ENCODE peak calls at places on chromosomes 11 and 22, in seven cellular contexts. O, K, W, A, B, J and N are unnamed samples.

GRCh38 chr11:73991471-73992006 is 8.9 kb upstream of the UCP2 start:
- DNase-seq in O (no peak), K (no peak), W (peak), A (no peak), B (no peak), J (no peak), N (no peak)

GRCh38 chr22:45678961-45679912 is 7.6 kb downstream of the ATXN10 start:
- DNase-seq in O (no peak), K (no peak), W (no peak), A (no peak), B (no peak), J (no peak), N (no peak)

GRCh38 chr22:26357813-26358212 is 71.2 kb upstream of the ASPHD2 start:
- DNase-seq in O (no peak), K (no peak), W (no peak), A (no peak), B (no peak), J (no peak), N (no peak)

GRCh38 chr11:95790933-95791247 is 592 bp downstream of the CEP57 start:
- DNase-seq in O (peak), K (peak), W (peak), A (peak), B (peak), J (no peak), N (peak)

GRCh38 chr11:46369458-46370152 is 11.9 kb upstream of the MDK start:
- DNase-seq in O (peak), K (peak), W (no peak), A (peak), B (peak), J (no peak), N (no peak)

GRCh38 chr11:2299773-2300172 is 1.9 kb downstream of the C11orf21 start:
- DNase-seq in O (no peak), K (no peak), W (no peak), A (no peak), B (no peak), J (no peak), N (peak)

GRCh38 chr22:29071261-29072045 is 1.4 kb upstream of the KREMEN1 start:
- DNase-seq in O (peak), K (peak), W (no peak), A (peak), B (peak), J (no peak), N (peak)

GRCh38 chr11:23746896-23747295 is 750.0 kb upstream of the LUZP2 start:
- DNase-seq in O (no peak), K (no peak), W (no peak), A (no peak), B (no peak), J (no peak), N (no peak)

GRCh38 chr11:1317432-1317831 is 8.0 kb upstream of the TOLLIP start:
- DNase-seq in O (no peak), K (no peak), W (no peak), A (no peak), B (no peak), J (no peak), N (no peak)

GRCh38 chr22:50186789-50187523 is 1.2 kb downstream of the TRABD start:
- DNase-seq in O (no peak), K (no peak), W (no peak), A (no peak), B (peak), J (no peak), N (no peak)
- H3K4me3 ChIP-seq in O (peak), K (peak), W (peak), A (peak), B (peak), J (peak), N (peak)

DNA sequence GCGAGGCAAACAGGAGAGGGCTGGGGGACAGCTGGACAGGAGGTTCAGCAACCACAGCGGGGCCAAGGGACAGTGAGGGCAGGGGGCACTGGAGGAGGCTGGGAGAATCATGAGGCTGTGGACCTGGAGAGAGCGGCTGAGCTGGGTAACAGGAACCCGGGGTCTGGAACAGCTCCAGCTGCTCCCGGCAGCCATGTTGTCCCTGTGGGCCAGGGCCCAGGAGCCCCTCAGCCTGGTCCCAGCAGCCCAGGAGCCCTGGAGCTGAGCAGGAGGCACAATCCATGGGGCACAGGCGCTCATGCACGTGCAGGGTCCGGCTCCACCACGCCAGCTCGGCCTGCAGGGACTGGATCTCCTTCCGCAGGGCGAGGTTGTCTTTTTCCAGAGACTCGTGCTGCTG is 7.4 kb downstream of the BATF2 start:
- DNase-seq in O (no peak), K (no peak), W (no peak), A (no peak), B (no peak), J (no peak), N (no peak)
- H3K4me3 ChIP-seq in O (no peak), K (no peak), W (peak), A (no peak), B (no peak), J (no peak), N (no peak)

GRCh38 chr11:122309262-122309925 is 193.4 kb upstream of the BLID start:
- DNase-seq in O (no peak), K (no peak), W (peak), A (no peak), B (no peak), J (no peak), N (no peak)
- H3K4me3 ChIP-seq in O (no peak), K (no peak), W (peak), A (no peak), B (no peak), J (no peak), N (no peak)

GRCh38 chr22:22558071-22558971 is 744 bp downstream of the PRAME start:
- DNase-seq in O (no peak), K (no peak), W (no peak), A (peak), B (no peak), J (no peak), N (no peak)
- H3K4me3 ChIP-seq in O (no peak), K (no peak), W (no peak), A (peak), B (no peak), J (no peak), N (peak)

GRCh38 chr11:18050853-18051252 is 4.8 kb upstream of the TPH1 start:
- DNase-seq in O (no peak), K (no peak), W (no peak), A (no peak), B (no peak), J (no peak), N (no peak)

DNA sequence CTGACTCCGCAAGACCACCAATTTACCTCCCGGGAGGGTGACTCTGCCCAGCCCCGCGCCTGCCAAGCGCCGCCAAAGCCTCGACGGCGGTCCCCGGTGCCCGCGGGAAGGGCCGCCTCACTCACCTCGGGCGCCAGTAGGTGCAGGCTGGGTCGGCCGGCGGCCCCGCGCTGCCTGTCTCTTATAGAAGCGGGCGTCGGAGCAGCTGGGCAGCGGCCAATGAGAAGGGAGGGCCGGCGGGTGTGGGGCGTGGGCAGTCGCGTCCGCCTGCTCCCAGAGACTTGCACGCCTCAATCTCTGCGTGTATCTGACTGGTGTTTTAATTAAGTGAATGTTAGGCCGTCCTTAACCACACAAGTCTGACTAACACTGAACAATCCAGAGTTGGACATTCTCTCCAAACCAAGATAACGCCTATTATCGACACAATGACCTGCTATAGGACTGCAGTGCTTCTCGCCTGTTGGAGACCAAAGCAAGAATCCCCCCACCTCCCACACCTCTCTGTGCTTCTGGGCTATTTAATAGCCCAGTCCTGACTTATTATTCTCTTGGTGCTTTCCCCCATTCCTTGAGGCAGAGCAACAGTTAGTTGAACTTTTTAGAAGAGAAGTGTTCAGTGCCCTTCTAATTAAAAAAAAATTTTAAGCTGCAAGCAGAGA is at the start of gene TPH1:
- DNase-seq in O (no peak), K (peak), W (peak), A (peak), B (peak), J (no peak), N (no peak)
- H3K4me3 ChIP-seq in O (no peak), K (no peak), W (no peak), A (peak), B (no peak), J (no peak), N (no peak)